ENCODE peak calls at places on chromosomes 7 and 10, in six cellular contexts. B is iPS-NIHi11, H is NCI-H1105, S is NCI-H774, G is neural progenitor cell, N is activated T-cell treated with anti-CD3 and anti-CD28 coated beads for 48 hours. L is an unnamed sample.
A peak's percentile ranks its signal among the peaks of the same experiment; 100 is the strongest.

GRCh38 chr10:15262036-15262713 is 93.7 kb upstream of the NMT2 start:
- DNase-seq in B (no peak), H (no peak), S (no peak), G (no peak), N (no peak), L (no peak)

GRCh38 chr10:77458986-77459590 is 178.5 kb downstream of the KCNMA1 start:
- DNase-seq in B (no peak), H (no peak), S (no peak), G (no peak), N (no peak), L (no peak)

GRCh38 chr7:80622531-80622930 is 15.9 kb upstream of the CD36 start:
- DNase-seq in B (no peak), H (no peak), S (no peak), G (no peak), N (no peak), L (no peak)

GRCh38 chr10:58473966-58474365 is 38.7 kb upstream of the BICC1 start:
- DNase-seq in B (no peak), H (no peak), S (no peak), G (no peak), N (no peak), L (no peak)

GRCh38 chr7:15503603-15504280 is 58.1 kb downstream of the AGMO start:
- DNase-seq in B (no peak), H (no peak), S (no peak), G (no peak), N (no peak), L (no peak)

GRCh38 chr7:44884553-44885393 is 557 bp downstream of the PURB start:
- DNase-seq in B (peak; percentile 38), H (peak; percentile 33), S (peak; percentile 49), G (peak; percentile 77), N (peak; percentile 43), L (peak; percentile 61)

GRCh38 chr7:4835398-4836205 is 26.2 kb downstream of the PAPOLB start:
- DNase-seq in B (no peak), H (no peak), S (no peak), G (no peak), N (no peak), L (no peak)

GRCh38 chr10:132066186-132066585 is 440 bp downstream of the JAKMIP3 start:
- DNase-seq in B (no peak), H (no peak), S (no peak), G (no peak), N (no peak), L (no peak)

GRCh38 chr7:24701232-24701898 is 55.9 kb downstream of the GSDME start:
- DNase-seq in B (peak; percentile 32), H (no peak), S (no peak), G (no peak), N (no peak), L (peak; percentile 53)

GRCh38 chr7:22726345-22726848 is 603 bp upstream of the IL6 start:
- DNase-seq in B (peak; percentile 72), H (peak; percentile 27), S (no peak), G (peak; percentile 71), N (peak; percentile 19), L (peak; percentile 94)

GRCh38 chr7:99504281-99504602 is 220 bp upstream of the ZKSCAN5 start:
- DNase-seq in B (peak; percentile 96), H (peak; percentile 96), S (no peak), G (peak; percentile 99), N (no peak), L (peak; percentile 99)

GRCh38 chr10:101079874-101080273 is 18.1 kb downstream of the KAZALD1 start:
- DNase-seq in B (no peak), H (peak; percentile 35), S (no peak), G (no peak), N (no peak), L (no peak)

GRCh38 chr10:49050338-49050737 is 65.0 kb downstream of the VSTM4 start:
- DNase-seq in B (no peak), H (no peak), S (no peak), G (no peak), N (no peak), L (no peak)

GRCh38 chr7:27183682-27184341 is 1.2 kb downstream of the HOXA11 start:
- DNase-seq in B (no peak), H (no peak), S (peak; percentile 11), G (peak; percentile 57), N (no peak), L (no peak)

GRCh38 chr7:82327898-82328297 is 115.7 kb downstream of the CACNA2D1 start:
- DNase-seq in B (no peak), H (no peak), S (no peak), G (no peak), N (no peak), L (no peak)

GRCh38 chr10:118910702-118911101 is 118.8 kb upstream of the NANOS1 start:
- DNase-seq in B (no peak), H (no peak), S (no peak), G (no peak), N (no peak), L (no peak)

GRCh38 chr10:5654218-5654755 is 12.1 kb downstream of the ASB13 start:
- DNase-seq in B (no peak), H (no peak), S (no peak), G (no peak), N (no peak), L (no peak)

GRCh38 chr7:5429253-5429856 is 5.7 kb upstream of the TNRC18 start:
- DNase-seq in B (peak; percentile 56), H (no peak), S (no peak), G (peak; percentile 71), N (no peak), L (peak; percentile 87)

GRCh38 chr7:94169682-94170081 is 165.5 kb upstream of the BET1 start:
- DNase-seq in B (no peak), H (no peak), S (no peak), G (no peak), N (no peak), L (no peak)

GRCh38 chr10:97332586-97333350 is 1.8 kb downstream of the FRAT2 start:
- DNase-seq in B (no peak), H (no peak), S (no peak), G (peak; percentile 62), N (no peak), L (peak; percentile 89)

GRCh38 chr7:112147752-112148435 is 58.3 kb downstream of the DOCK4 start:
- DNase-seq in B (no peak), H (no peak), S (no peak), G (no peak), N (no peak), L (peak; percentile 29)

GRCh38 chr7:99403764-99404163 is 4.6 kb downstream of the PDAP1 start:
- DNase-seq in B (no peak), H (no peak), S (no peak), G (no peak), N (no peak), L (no peak)

GRCh38 chr10:6364283-6364682 is 161.6 kb downstream of the PFKFB3 start:
- DNase-seq in B (no peak), H (no peak), S (no peak), G (no peak), N (no peak), L (no peak)

GRCh38 chr10:43737003-43737402 is 88.3 kb upstream of the ZNF32 start:
- DNase-seq in B (no peak), H (no peak), S (no peak), G (no peak), N (no peak), L (no peak)

GRCh38 chr10:29540016-29540415 is 94.8 kb downstream of the SVIL start:
- DNase-seq in B (no peak), H (no peak), S (no peak), G (no peak), N (no peak), L (no peak)

GRCh38 chr7:69598081-69598486 is at the start of gene AUTS2:
- DNase-seq in B (peak; percentile 95), H (peak; percentile 78), S (peak; percentile 96), G (peak; percentile 97), N (peak; percentile 39), L (peak; percentile 97)

GRCh38 chr10:30185916-30186315 is 126.5 kb upstream of the JCAD start:
- DNase-seq in B (no peak), H (no peak), S (no peak), G (no peak), N (no peak), L (no peak)

GRCh38 chr10:118800920-118801319 is 46.1 kb upstream of the CACUL1 start:
- DNase-seq in B (no peak), H (no peak), S (no peak), G (no peak), N (no peak), L (no peak)

GRCh38 chr7:66276363-66276762 is 71.2 kb downstream of the TPST1 start:
- DNase-seq in B (no peak), H (no peak), S (no peak), G (no peak), N (no peak), L (no peak)

GRCh38 chr7:158828343-158829020 is 827 bp downstream of the ESYT2 start:
- DNase-seq in B (peak; percentile 76), H (peak; percentile 35), S (no peak), G (peak; percentile 72), N (no peak), L (peak; percentile 68)

GRCh38 chr10:14873090-14873760 is 5.4 kb upstream of the SUV39H2 start:
- DNase-seq in B (no peak), H (no peak), S (no peak), G (no peak), N (no peak), L (no peak)

GRCh38 chr10:124122211-124122610 is 28.8 kb upstream of the CHST15 start:
- DNase-seq in B (no peak), H (no peak), S (no peak), G (no peak), N (no peak), L (no peak)

GRCh38 chr10:50469288-50469687 is 154.5 kb downstream of the SGMS1 start:
- DNase-seq in B (no peak), H (no peak), S (no peak), G (no peak), N (no peak), L (no peak)

L was measured in mesendoderm.